ENCODE peak calls at places on chromosomes 3 and 15, in five cellular contexts. One of them, this sample, is unnamed.

GRCh38 chr3:88433572-88433971 is 283.8 kb downstream of the C3orf38 start:
- DNase-seq in SW480: no peak
- DNase-seq in pons: peak; percentile 22
- DNase-seq in NCI-H446: peak; percentile 65
- DNase-seq in A172: no peak
- DNase-seq in this sample: no peak

GRCh38 chr15:52005748-52006701 is 13.0 kb upstream of the MAPK6 start:
- DNase-seq in SW480: no peak
- DNase-seq in pons: no peak
- DNase-seq in NCI-H446: no peak
- DNase-seq in A172: no peak
- DNase-seq in this sample: no peak

GRCh38 chr15:70518201-70519003 is 245.0 kb downstream of the UACA start:
- DNase-seq in SW480: no peak
- DNase-seq in pons: no peak
- DNase-seq in NCI-H446: no peak
- DNase-seq in A172: no peak
- DNase-seq in this sample: no peak

GRCh38 chr15:85849946-85850345 is 55.2 kb upstream of the KLHL25 start:
- DNase-seq in SW480: no peak
- DNase-seq in pons: no peak
- DNase-seq in NCI-H446: no peak
- DNase-seq in A172: no peak
- DNase-seq in this sample: no peak

GRCh38 chr15:92196342-92196741 is 197.3 kb upstream of the ST8SIA2 start:
- DNase-seq in SW480: no peak
- DNase-seq in pons: no peak
- DNase-seq in NCI-H446: no peak
- DNase-seq in A172: no peak
- DNase-seq in this sample: no peak

GRCh38 chr15:86162172-86162591 is 82.5 kb downstream of the AGBL1 start:
- DNase-seq in SW480: no peak
- DNase-seq in pons: peak; percentile 53
- DNase-seq in NCI-H446: no peak
- DNase-seq in A172: no peak
- DNase-seq in this sample: peak; percentile 97

GRCh38 chr3:186691676-186692075 is 25.5 kb upstream of the KNG1 start:
- DNase-seq in SW480: no peak
- DNase-seq in pons: no peak
- DNase-seq in NCI-H446: no peak
- DNase-seq in A172: no peak
- DNase-seq in this sample: no peak

GRCh38 chr3:10421996-10422395 is 83.4 kb downstream of the ATP2B2 start:
- DNase-seq in SW480: no peak
- DNase-seq in pons: no peak
- DNase-seq in NCI-H446: no peak
- DNase-seq in A172: no peak
- DNase-seq in this sample: no peak

GRCh38 chr15:25732191-25732590 is 130.9 kb downstream of the ATP10A start:
- DNase-seq in SW480: no peak
- DNase-seq in pons: no peak
- DNase-seq in NCI-H446: no peak
- DNase-seq in A172: no peak
- DNase-seq in this sample: no peak

GRCh38 chr3:100500320-100500880 is 8.0 kb downstream of the TMEM45A start:
- DNase-seq in SW480: no peak
- DNase-seq in pons: no peak
- DNase-seq in NCI-H446: no peak
- DNase-seq in A172: peak; percentile 51
- DNase-seq in this sample: no peak

GRCh38 chr3:184727357-184728060 is 15.6 kb upstream of the MAGEF1 start:
- DNase-seq in SW480: peak; percentile 86
- DNase-seq in pons: peak; percentile 83
- DNase-seq in NCI-H446: peak; percentile 61
- DNase-seq in A172: peak; percentile 82
- DNase-seq in this sample: peak; percentile 87

GRCh38 chr3:141530133-141530768 is 43.4 kb downstream of the RASA2 start:
- DNase-seq in SW480: no peak
- DNase-seq in pons: no peak
- DNase-seq in NCI-H446: no peak
- DNase-seq in A172: peak; percentile 19
- DNase-seq in this sample: no peak

GRCh38 chr3:58034738-58035511 is 26.7 kb downstream of the FLNB start:
- DNase-seq in SW480: peak; percentile 66
- DNase-seq in pons: no peak
- DNase-seq in NCI-H446: no peak
- DNase-seq in A172: no peak
- DNase-seq in this sample: no peak

GRCh38 chr15:38817427-38818155 is 253.0 kb upstream of the RASGRP1 start:
- DNase-seq in SW480: peak; percentile 64
- DNase-seq in pons: peak; percentile 62
- DNase-seq in NCI-H446: peak; percentile 61
- DNase-seq in A172: peak; percentile 63
- DNase-seq in this sample: peak; percentile 89

GRCh38 chr3:179750720-179751328 is 98.0 kb downstream of the USP13 start:
- DNase-seq in SW480: peak; percentile 28
- DNase-seq in pons: peak; percentile 40
- DNase-seq in NCI-H446: peak; percentile 36
- DNase-seq in A172: peak; percentile 22
- DNase-seq in this sample: peak; percentile 16

GRCh38 chr3:108404409-108404808 is 106.0 kb downstream of the MYH15 start:
- DNase-seq in SW480: no peak
- DNase-seq in pons: no peak
- DNase-seq in NCI-H446: no peak
- DNase-seq in A172: no peak
- DNase-seq in this sample: no peak

GRCh38 chr15:66673410-66674322 is 28.4 kb upstream of the SMAD6 start:
- DNase-seq in SW480: peak; percentile 43
- DNase-seq in pons: no peak
- DNase-seq in NCI-H446: no peak
- DNase-seq in A172: peak; percentile 28
- DNase-seq in this sample: peak; percentile 7

GRCh38 chr3:23758253-23758838 is 47.4 kb upstream of the UBE2E1 start:
- DNase-seq in SW480: no peak
- DNase-seq in pons: no peak
- DNase-seq in NCI-H446: no peak
- DNase-seq in A172: no peak
- DNase-seq in this sample: no peak

GRCh38 chr3:116442331-116443021 is 2.8 kb downstream of the LSAMP start:
- DNase-seq in SW480: no peak
- DNase-seq in pons: peak; percentile 59
- DNase-seq in NCI-H446: no peak
- DNase-seq in A172: no peak
- DNase-seq in this sample: peak; percentile 64

GRCh38 chr15:101193063-101193712 is 58.7 kb downstream of the CHSY1 start:
- DNase-seq in SW480: no peak
- DNase-seq in pons: no peak
- DNase-seq in NCI-H446: no peak
- DNase-seq in A172: no peak
- DNase-seq in this sample: peak; percentile 49

GRCh38 chr15:67198157-67198754 is 56.2 kb downstream of the AAGAB start:
- DNase-seq in SW480: no peak
- DNase-seq in pons: no peak
- DNase-seq in NCI-H446: no peak
- DNase-seq in A172: no peak
- DNase-seq in this sample: no peak

GRCh38 chr3:128479558-128480086 is 12.9 kb upstream of the DNAJB8 start:
- DNase-seq in SW480: no peak
- DNase-seq in pons: no peak
- DNase-seq in NCI-H446: no peak
- DNase-seq in A172: no peak
- DNase-seq in this sample: no peak

GRCh38 chr3:64824281-64824980 is 136.6 kb upstream of the ADAMTS9 start:
- DNase-seq in SW480: no peak
- DNase-seq in pons: no peak
- DNase-seq in NCI-H446: no peak
- DNase-seq in A172: no peak
- DNase-seq in this sample: no peak

GRCh38 chr3:121630355-121630754 is 30.3 kb downstream of the HCLS1 start:
- DNase-seq in SW480: no peak
- DNase-seq in pons: no peak
- DNase-seq in NCI-H446: no peak
- DNase-seq in A172: no peak
- DNase-seq in this sample: no peak

This sample was measured in G401.